ENCODE peak calls at places on chromosome 3, in seven cellular contexts. P, Z, Q, W, Y, C and K are unnamed samples.

GRCh38 chr3:139299261-139300132 is 44.3 kb upstream of the MRPS22 start:
- DNase-seq in Y (no peak), W (peak; percentile 46), C (peak; percentile 71), P (no peak), Z (peak; percentile 86), Q (peak; percentile 91), K (no peak)

GRCh38 chr3:20511863-20512262 is 325.9 kb upstream of the SGO1 start:
- DNase-seq in P (no peak), Q (no peak), Y (peak; percentile 52), W (peak; percentile 47), C (peak; percentile 72), Z (peak; percentile 69), K (peak; percentile 4)

GRCh38 chr3:125322166-125322565 is 53.0 kb downstream of the ZNF148 start:
- DNase-seq in W (peak; percentile 25), Y (no peak), Z (peak; percentile 66), C (peak; percentile 48), P (no peak), Q (peak; percentile 68), K (no peak)

GRCh38 chr3:185715091-185715490 is 109.8 kb downstream of the IGF2BP2 start:
- DNase-seq in Q (no peak), W (peak; percentile 76), C (peak; percentile 72), P (no peak), Z (peak; percentile 85), Y (no peak), K (no peak)

GRCh38 chr3:195806211-195806915 is 5.4 kb downstream of the MUC4 start:
- DNase-seq in W (no peak), Q (no peak), Y (no peak), C (no peak), Z (no peak), P (no peak), K (no peak)

GRCh38 chr3:76369170-76369569 is 583.8 kb upstream of the ZNF717 start:
- DNase-seq in P (no peak), Q (no peak), Y (peak; percentile 9), W (no peak), C (peak; percentile 7), Z (peak; percentile 25), K (no peak)

GRCh38 chr3:197466586-197467399 is 89.0 kb downstream of the BDH1 start:
- DNase-seq in Z (peak; percentile 78), Q (peak; percentile 68), C (peak; percentile 55), P (no peak), W (peak; percentile 56), Y (peak; percentile 20), K (no peak)

GRCh38 chr3:146912233-146913015 is 307.3 kb upstream of the PLSCR5 start:
- DNase-seq in C (no peak), Y (no peak), W (no peak), P (no peak), Z (peak; percentile 46), Q (no peak), K (no peak)

GRCh38 chr3:177802151-177802900 is 605.0 kb upstream of the TBL1XR1 start:
- DNase-seq in C (no peak), P (no peak), Y (no peak), Q (peak; percentile 70), Z (peak; percentile 79), W (peak; percentile 31), K (no peak)

GRCh38 chr3:14467723-14468620 is 65.6 kb downstream of the SLC6A6 start:
- DNase-seq in C (peak; percentile 48), Z (peak; percentile 32), P (peak; percentile 56), Q (no peak), W (no peak), Y (peak; percentile 53), K (peak; percentile 61)

GRCh38 chr3:197322149-197322548 is 23.7 kb upstream of the DLG1 start:
- DNase-seq in Q (no peak), C (no peak), W (no peak), P (no peak), Z (no peak), Y (no peak), K (no peak)

GRCh38 chr3:124230928-124231456 is 239.1 kb upstream of the ROPN1 start:
- DNase-seq in Y (no peak), C (no peak), Q (no peak), P (no peak), Z (peak; percentile 18), W (no peak), K (no peak)

GRCh38 chr3:189937302-189938255 is 183.1 kb downstream of the P3H2 start:
- DNase-seq in P (no peak), Y (no peak), Q (no peak), Z (peak; percentile 100), W (peak; percentile 100), C (peak; percentile 70), K (no peak)

GRCh38 chr3:162489853-162490252 is 993.2 kb downstream of the OTOL1 start:
- DNase-seq in Z (peak; percentile 39), Y (peak; percentile 9), C (peak; percentile 56), Q (no peak), W (peak; percentile 2), P (no peak), K (no peak)

GRCh38 chr3:129974451-129975331 is at the start of gene TRH:
- DNase-seq in Q (no peak), Z (no peak), Y (no peak), P (peak; percentile 17), C (no peak), W (no peak), K (peak; percentile 8)

GRCh38 chr3:60708191-60708975 is 542.9 kb downstream of the FHIT start:
- DNase-seq in Z (peak; percentile 89), C (peak; percentile 24), P (no peak), Q (no peak), W (no peak), Y (no peak), K (no peak)

GRCh38 chr3:94246136-94246535 is 183.3 kb downstream of the NSUN3 start:
- DNase-seq in C (peak; percentile 10), Q (no peak), Y (no peak), Z (peak; percentile 61), P (no peak), W (no peak), K (no peak)

GRCh38 chr3:150407051-150407817 is 864 bp upstream of the TSC22D2 start:
- DNase-seq in P (no peak), Q (no peak), C (peak; percentile 57), W (no peak), Y (no peak), Z (peak; percentile 79), K (no peak)

GRCh38 chr3:126918223-126918622 is 64.7 kb upstream of the PLXNA1 start:
- DNase-seq in Z (no peak), W (no peak), P (no peak), C (no peak), Q (no peak), Y (peak; percentile 25), K (no peak)

GRCh38 chr3:63763156-63763555 is 55.9 kb upstream of the C3orf49 start:
- DNase-seq in Z (peak; percentile 46), Q (no peak), Y (no peak), W (peak; percentile 39), P (no peak), C (no peak), K (no peak)

GRCh38 chr3:98732239-98733054 is 30.7 kb upstream of the ST3GAL6 start:
- DNase-seq in C (peak; percentile 39), Q (peak; percentile 77), Z (peak; percentile 35), W (peak; percentile 58), Y (peak; percentile 72), P (peak; percentile 55), K (peak; percentile 57)

GRCh38 chr3:170357920-170358854 is 672 bp downstream of the SKIL start:
- DNase-seq in Q (peak; percentile 93), C (peak; percentile 68), W (peak; percentile 46), P (peak; percentile 50), Z (peak; percentile 69), Y (peak; percentile 67), K (peak; percentile 78)

GRCh38 chr3:170359178-170359704 is 1.7 kb downstream of the SKIL start:
- DNase-seq in Y (no peak), Z (no peak), W (no peak), C (no peak), P (no peak), Q (no peak), K (no peak)

GRCh38 chr3:170355738-170356595 is 1.5 kb upstream of the SKIL start:
- DNase-seq in W (peak; percentile 57), C (peak; percentile 69), Z (peak; percentile 69), P (peak; percentile 8), Q (peak; percentile 73), Y (peak; percentile 76), K (peak; percentile 22)

GRCh38 chr3:170356596-170357175 is 829 bp upstream of the SKIL start:
- DNase-seq in Q (peak; percentile 89), Z (peak; percentile 78), W (peak; percentile 59), P (peak; percentile 67), C (peak; percentile 88), Y (peak; percentile 88), K (peak; percentile 89)

DNA sequence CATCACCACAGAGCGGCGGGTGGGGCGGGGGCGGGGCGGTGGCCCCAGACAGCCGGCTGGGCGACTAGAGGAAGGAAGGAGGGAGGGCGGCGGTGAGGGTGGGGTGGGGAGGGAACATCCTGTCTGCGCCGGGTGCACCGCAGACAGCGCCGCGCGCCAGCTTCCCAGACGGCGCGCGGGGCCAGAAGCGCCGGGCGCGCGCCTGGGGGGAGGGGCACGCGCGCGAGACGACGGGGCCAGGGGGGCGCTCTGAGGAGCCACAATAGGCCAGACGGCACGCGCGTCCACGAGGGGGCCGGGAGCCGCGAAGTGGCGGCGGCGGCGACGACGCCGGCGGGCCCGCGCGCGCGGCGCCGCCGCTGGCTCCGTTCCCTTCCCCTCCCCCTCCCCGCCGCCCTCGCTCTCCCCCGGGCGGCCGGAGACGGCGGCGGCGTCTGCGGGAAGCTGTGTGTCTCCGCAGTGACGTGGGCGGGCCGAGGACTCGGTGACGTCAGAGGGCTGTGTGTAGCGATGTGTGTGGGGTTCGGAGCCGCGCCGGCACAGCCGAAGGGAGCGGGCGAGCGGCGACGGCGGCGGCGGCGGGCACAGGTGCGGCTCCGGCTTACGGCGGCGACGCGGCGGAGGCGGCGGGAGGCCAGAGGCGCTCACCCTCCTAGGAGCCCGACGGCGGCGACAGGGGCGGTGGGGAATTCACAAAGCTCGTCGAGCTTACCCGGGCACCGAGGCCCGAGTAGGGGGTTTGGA is at the start of gene SKIL:
- DNase-seq in P (peak; percentile 85), C (peak; percentile 98), W (peak; percentile 95), Q (peak; percentile 99), Z (peak; percentile 96), Y (peak; percentile 91), K (peak; percentile 95)
- TF ChIP-seq CTCF in P (peak; percentile 14), C (no peak), W (peak; percentile 37), Q (no peak), Z (no peak), Y (no peak), K (no peak)

GRCh38 chr3:159989973-159990846 is 1.6 kb downstream of the IL12A start:
- DNase-seq in Q (no peak), W (no peak), Z (no peak), P (no peak), C (no peak), Y (no peak), K (no peak)
- TF ChIP-seq CTCF in Q (no peak), W (no peak), Z (no peak), P (no peak), C (no peak), Y (no peak), K (peak; percentile 34)

DNA sequence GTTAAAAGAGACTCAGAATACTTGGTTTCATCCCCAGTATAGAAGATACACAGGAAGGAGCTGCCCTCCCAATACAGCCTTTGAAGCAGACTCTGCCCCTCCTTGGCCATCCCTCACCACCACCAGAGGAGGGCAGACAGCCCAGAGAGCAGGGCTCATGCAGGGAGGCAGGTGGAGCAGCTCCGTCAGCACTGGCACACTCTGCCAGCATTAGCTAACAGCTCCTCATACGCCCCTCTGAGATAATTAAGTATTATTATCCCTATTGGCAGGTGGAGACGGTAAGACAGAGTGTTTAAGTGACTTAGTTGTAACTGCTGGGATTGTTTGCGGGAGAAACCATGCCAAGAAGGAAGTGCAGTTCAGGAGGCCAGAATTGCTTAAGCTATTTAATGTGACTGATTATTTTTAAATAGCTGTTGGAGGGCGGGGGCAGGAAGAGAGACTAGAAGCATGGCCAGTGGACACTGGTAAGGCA is 434.0 kb downstream of the EPHB1 start:
- DNase-seq in P (no peak), C (no peak), Y (peak; percentile 39), Z (peak; percentile 1), Q (no peak), W (no peak), K (no peak)
- TF ChIP-seq CTCF in P (no peak), C (no peak), Y (no peak), Z (no peak), Q (no peak), W (no peak), K (no peak)

GRCh38 chr3:52827866-52828376 is 2.6 kb downstream of the ITIH4 start:
- DNase-seq in Q (no peak), Y (no peak), C (no peak), W (no peak), P (no peak), Z (no peak), K (peak; percentile 16)
- TF ChIP-seq CTCF in Q (no peak), Y (no peak), C (no peak), W (no peak), P (no peak), Z (no peak), K (no peak)